ENCODE peak calls at places on chromosomes 11 and 22, in ten cellular contexts. R, P, D, I, E, A, H, F, O and Y are unnamed samples. For H3K9me3, the result is how much of the 10 kb centered on the place peaks cover.

GRCh38 chr11:76635991-76636520 is 34.5 kb downstream of the LRRC32 start:
- DNase-seq in R (no peak), P (no peak), D (no peak), I (no peak), E (no peak), A (no peak), H (no peak), F (no peak), O (no peak), Y (no peak)

GRCh38 chr11:111797145-111797581 is 31.0 kb upstream of the PPP2R1B start:
- DNase-seq in R (no peak), P (peak), D (peak), I (no peak), E (no peak), A (no peak), H (no peak), F (no peak), O (peak), Y (no peak)

GRCh38 chr11:134272381-134273316 is 3.5 kb upstream of the GLB1L3 start:
- DNase-seq in R (no peak), P (no peak), D (no peak), I (no peak), E (no peak), A (peak), H (no peak), F (no peak), O (peak), Y (no peak)

GRCh38 chr11:79026803-79027445 is 413.9 kb downstream of the TENM4 start:
- DNase-seq in R (no peak), P (peak), D (no peak), I (no peak), E (no peak), A (no peak), H (no peak), F (no peak), O (no peak), Y (no peak)

GRCh38 chr22:22195265-22196017 is 49.1 kb upstream of the VPREB1 start:
- DNase-seq in R (peak), P (peak), D (peak), I (peak), E (peak), A (peak), H (peak), F (no peak), O (peak), Y (peak)

GRCh38 chr11:45151362-45151982 is 5.0 kb downstream of the PRDM11 start:
- DNase-seq in R (no peak), P (no peak), D (no peak), I (no peak), E (no peak), A (no peak), H (no peak), F (no peak), O (no peak), Y (no peak)

GRCh38 chr11:133576351-133576750 is 44.0 kb upstream of the OPCML start:
- DNase-seq in R (no peak), P (no peak), D (no peak), I (no peak), E (no peak), A (no peak), H (no peak), F (no peak), O (no peak), Y (no peak)

GRCh38 chr11:61173456-61173855 is 12.2 kb upstream of the VPS37C start:
- DNase-seq in R (no peak), P (no peak), D (peak), I (no peak), E (no peak), A (no peak), H (peak), F (no peak), O (peak), Y (no peak)

GRCh38 chr11:12591706-12592105 is 82.5 kb upstream of the TEAD1 start:
- DNase-seq in R (no peak), P (no peak), D (no peak), I (no peak), E (no peak), A (no peak), H (no peak), F (no peak), O (no peak), Y (no peak)

GRCh38 chr22:41875531-41876242 is 39.2 kb downstream of the SHISA8 start:
- DNase-seq in R (no peak), P (no peak), D (no peak), I (no peak), E (no peak), A (no peak), H (no peak), F (no peak), O (no peak), Y (no peak)

GRCh38 chr11:121451178-121451981 is 734 bp upstream of the SORL1 start:
- DNase-seq in R (no peak), P (no peak), D (no peak), I (peak), E (no peak), A (no peak), H (peak), F (no peak), O (no peak), Y (no peak)

GRCh38 chr22:23693979-23694680 is 3.3 kb downstream of the RGL4 start:
- DNase-seq in R (no peak), P (no peak), D (no peak), I (no peak), E (no peak), A (no peak), H (no peak), F (no peak), O (no peak), Y (no peak)

GRCh38 chr22:42645341-42645937 is 3.8 kb downstream of the CYB5R3 start:
- DNase-seq in R (no peak), P (no peak), D (no peak), I (no peak), E (no peak), A (peak), H (no peak), F (no peak), O (no peak), Y (no peak)

GRCh38 chr11:66420671-66421476 is at the start of gene NPAS4:
- DNase-seq in R (no peak), P (no peak), D (no peak), I (no peak), E (no peak), A (no peak), H (no peak), F (no peak), O (no peak), Y (no peak)

GRCh38 chr11:45638051-45638450 is 27.4 kb downstream of the CHST1 start:
- DNase-seq in R (no peak), P (no peak), D (no peak), I (no peak), E (no peak), A (no peak), H (no peak), F (no peak), O (no peak), Y (no peak)

GRCh38 chr11:11481371-11481770 is 128.3 kb upstream of the CSNK2A3 start:
- DNase-seq in R (no peak), P (no peak), D (no peak), I (no peak), E (no peak), A (no peak), H (no peak), F (no peak), O (no peak), Y (no peak)

GRCh38 chr11:48018561-48019229 is 38.3 kb downstream of the PTPRJ start:
- DNase-seq in R (no peak), P (peak), D (no peak), I (no peak), E (no peak), A (no peak), H (no peak), F (no peak), O (no peak), Y (no peak)

GRCh38 chr11:40328890-40329617 is 1130.4 kb downstream of the LRRC4C start:
- DNase-seq in R (peak), P (peak), D (peak), I (no peak), E (peak), A (peak), H (no peak), F (peak), O (peak), Y (peak)

GRCh38 chr11:46315033-46315738 is 32.1 kb upstream of the DGKZ start:
- DNase-seq in R (no peak), P (peak), D (peak), I (peak), E (peak), A (no peak), H (peak), F (peak), O (peak), Y (peak)

GRCh38 chr11:68040957-68041591 is 2.2 kb downstream of the TCIRG1 start:
- DNase-seq in R (no peak), P (no peak), D (no peak), I (no peak), E (no peak), A (no peak), H (no peak), F (no peak), O (no peak), Y (no peak)

GRCh38 chr11:104487035-104487775 is 323.3 kb upstream of the PDGFD start:
- DNase-seq in R (no peak), P (peak), D (no peak), I (no peak), E (no peak), A (no peak), H (no peak), F (no peak), O (peak), Y (no peak)

GRCh38 chr11:104484784-104485554 is 321.0 kb upstream of the PDGFD start:
- DNase-seq in R (no peak), P (no peak), D (no peak), I (no peak), E (no peak), A (no peak), H (no peak), F (no peak), O (no peak), Y (no peak)

GRCh38 chr11:104490182-104490581 is 326.2 kb upstream of the PDGFD start:
- DNase-seq in R (no peak), P (no peak), D (no peak), I (no peak), E (no peak), A (no peak), H (no peak), F (no peak), O (no peak), Y (no peak)
- H3K9me3 ChIP-seq in R (under half), P (under half), D (under half), I (under half), E (under half), A (under half), H (under half), F (under half), O (under half), Y (under half)

DNA sequence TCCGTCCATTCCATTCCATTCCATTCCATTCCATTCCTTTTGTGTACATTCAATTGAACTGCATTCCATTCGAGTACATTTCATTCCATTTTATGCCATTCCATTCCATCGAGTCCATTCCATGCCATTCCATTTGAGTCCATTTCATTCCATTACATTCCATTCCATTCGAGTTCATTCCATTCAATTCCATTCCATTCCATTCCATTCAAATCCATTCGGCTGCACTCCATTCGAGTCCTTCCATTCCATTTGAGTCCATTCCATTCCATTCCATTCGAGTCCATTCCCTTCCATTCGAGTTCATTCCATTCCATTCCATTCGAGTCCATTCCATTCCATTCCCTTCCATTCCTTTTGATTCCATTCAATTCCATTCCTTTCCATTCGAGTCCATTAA is 4800.6 kb upstream of the OR11H1 start:
- DNase-seq in R (no peak), P (no peak), D (no peak), I (no peak), E (no peak), A (no peak), H (no peak), F (no peak), O (no peak), Y (no peak)
- H3K9me3 ChIP-seq in R (under half), P (under half), D (under half), I (under half), E (under half), A (under half), H (half or more), F (under half), O (under half), Y (under half)

GRCh38 chr11:108207683-108208060 is 14.8 kb downstream of the NPAT start:
- DNase-seq in R (no peak), P (no peak), D (no peak), I (no peak), E (no peak), A (no peak), H (no peak), F (no peak), O (no peak), Y (no peak)
- H3K9me3 ChIP-seq in R (under half), P (under half), D (under half), I (under half), E (under half), A (under half), H (under half), F (under half), O (under half), Y (under half)

GRCh38 chr22:11598492-11599440 is 3929.2 kb upstream of the OR11H1 start:
- DNase-seq in R (no peak), P (no peak), D (no peak), I (no peak), E (no peak), A (no peak), H (no peak), F (no peak), O (no peak), Y (no peak)
- H3K9me3 ChIP-seq in R (under half), P (under half), D (under half), I (under half), E (under half), A (under half), H (under half), F (under half), O (under half), Y (under half)

GRCh38 chr22:49087716-49088660 is 739.7 kb downstream of the BRD1 start:
- DNase-seq in R (no peak), P (no peak), D (no peak), I (no peak), E (no peak), A (no peak), H (no peak), F (no peak), O (no peak), Y (no peak)

GRCh38 chr22:49087163-49087562 is 740.5 kb downstream of the BRD1 start:
- DNase-seq in R (no peak), P (no peak), D (no peak), I (no peak), E (no peak), A (no peak), H (no peak), F (no peak), O (no peak), Y (no peak)

GRCh38 chr22:49090853-49091135 is 736.9 kb downstream of the BRD1 start:
- DNase-seq in R (no peak), P (no peak), D (no peak), I (no peak), E (no peak), A (no peak), H (no peak), F (no peak), O (no peak), Y (no peak)

GRCh38 chr22:49090061-49090852 is 737.4 kb downstream of the BRD1 start:
- DNase-seq in R (no peak), P (no peak), D (no peak), I (no peak), E (no peak), A (no peak), H (no peak), F (no peak), O (no peak), Y (no peak)

DNA sequence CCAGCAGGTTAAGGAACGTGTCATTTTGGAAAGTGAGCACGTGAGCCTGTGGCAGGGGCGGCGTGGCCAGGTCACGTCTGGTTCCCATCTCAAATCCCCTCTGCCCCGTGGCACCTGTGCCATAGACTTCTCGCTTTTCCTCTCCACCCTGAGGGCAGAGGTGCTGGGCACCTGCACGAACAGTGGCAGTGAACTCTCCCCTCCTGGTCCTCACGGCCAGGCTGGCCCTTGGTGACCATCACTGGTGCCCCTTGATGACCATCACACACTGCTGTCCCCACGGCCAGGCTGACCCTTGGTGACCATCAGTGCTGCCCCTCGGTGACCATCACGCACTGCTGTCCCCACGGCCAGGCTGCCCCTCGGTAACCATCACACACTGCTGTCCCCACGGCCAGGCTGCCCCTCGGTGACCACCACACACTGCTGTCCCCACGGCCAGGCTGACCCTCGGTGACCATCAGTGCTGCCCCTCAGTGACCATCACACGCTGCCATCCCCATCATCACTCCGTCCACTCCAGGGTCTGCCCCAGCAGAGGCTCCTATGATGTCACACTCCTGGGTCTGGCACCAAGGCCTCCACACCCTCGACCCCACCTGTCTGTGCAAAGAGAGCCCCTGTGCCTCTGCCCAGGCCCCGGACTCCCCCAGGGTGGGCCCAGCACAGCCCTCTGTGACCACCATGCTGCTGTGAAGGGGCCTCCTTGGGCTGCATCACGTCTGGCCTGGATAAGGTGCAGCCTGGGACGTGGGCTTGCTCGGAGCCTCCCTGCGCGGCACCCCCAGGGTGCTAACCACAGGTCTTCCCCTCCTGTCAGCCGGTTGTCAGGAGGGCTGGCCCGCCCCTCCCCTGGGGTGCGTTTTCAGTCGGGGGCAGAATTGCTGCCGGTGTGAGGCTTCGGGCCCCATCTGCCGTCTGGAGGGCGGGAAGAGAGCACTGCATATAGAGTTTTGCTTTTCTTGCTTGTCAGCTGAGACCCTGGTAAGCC is 738.6 kb downstream of the BRD1 start:
- DNase-seq in R (no peak), P (no peak), D (no peak), I (no peak), E (no peak), A (no peak), H (no peak), F (no peak), O (no peak), Y (no peak)
- H3K9me3 ChIP-seq in R (under half), P (under half), D (under half), I (under half), E (under half), A (under half), H (under half), F (under half), O (under half), Y (under half)

GRCh38 chr11:57651408-57651807 is 1.7 kb upstream of the YPEL4 start:
- DNase-seq in R (no peak), P (no peak), D (no peak), I (no peak), E (no peak), A (no peak), H (no peak), F (no peak), O (no peak), Y (no peak)
- H3K9me3 ChIP-seq in R (under half), P (under half), D (under half), I (under half), E (under half), A (under half), H (under half), F (under half), O (under half), Y (under half)

GRCh38 chr22:49099089-49099488 is 728.6 kb downstream of the BRD1 start:
- DNase-seq in R (no peak), P (no peak), D (no peak), I (no peak), E (no peak), A (no peak), H (no peak), F (no peak), O (no peak), Y (no peak)
- H3K9me3 ChIP-seq in R (under half), P (under half), D (under half), I (under half), E (under half), A (under half), H (under half), F (under half), O (under half), Y (under half)

DNA sequence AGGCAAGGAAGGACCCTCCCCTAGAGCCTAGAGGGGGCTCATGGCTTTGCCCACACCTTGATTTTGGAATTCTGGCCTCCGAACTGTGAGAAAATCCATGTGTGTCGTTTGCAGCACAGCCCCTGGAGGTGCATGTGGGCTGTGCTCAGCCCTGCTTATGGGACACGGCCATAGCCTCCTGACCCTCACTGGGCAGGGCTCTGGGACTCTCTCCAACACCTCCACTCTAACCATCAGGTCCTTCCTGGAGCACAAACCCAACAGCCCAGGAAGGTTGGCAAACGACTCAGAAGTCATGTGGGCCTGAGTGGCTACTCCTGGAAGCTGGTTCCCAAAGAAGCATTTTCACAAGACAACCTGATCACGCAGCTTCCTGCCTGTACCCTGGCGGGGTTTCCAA is 144.1 kb downstream of the CTTN start:
- DNase-seq in R (no peak), P (no peak), D (peak), I (no peak), E (no peak), A (no peak), H (no peak), F (no peak), O (no peak), Y (no peak)
- H3K9me3 ChIP-seq in R (under half), P (under half), D (under half), I (under half), E (under half), A (under half), H (under half), F (under half), O (under half), Y (under half)

GRCh38 chr22:49101225-49101624 is 726.4 kb downstream of the BRD1 start:
- DNase-seq in R (no peak), P (no peak), D (no peak), I (no peak), E (no peak), A (no peak), H (no peak), F (no peak), O (no peak), Y (no peak)

GRCh38 chr22:49101873-49102272 is 725.8 kb downstream of the BRD1 start:
- DNase-seq in R (no peak), P (no peak), D (no peak), I (no peak), E (no peak), A (no peak), H (no peak), F (no peak), O (no peak), Y (no peak)

GRCh38 chr22:49099496-49100124 is 728.1 kb downstream of the BRD1 start:
- DNase-seq in R (peak), P (no peak), D (peak), I (no peak), E (peak), A (no peak), H (no peak), F (peak), O (no peak), Y (no peak)

GRCh38 chr22:49100316-49100715 is 727.4 kb downstream of the BRD1 start:
- DNase-seq in R (no peak), P (no peak), D (no peak), I (no peak), E (no peak), A (no peak), H (no peak), F (no peak), O (no peak), Y (no peak)

DNA sequence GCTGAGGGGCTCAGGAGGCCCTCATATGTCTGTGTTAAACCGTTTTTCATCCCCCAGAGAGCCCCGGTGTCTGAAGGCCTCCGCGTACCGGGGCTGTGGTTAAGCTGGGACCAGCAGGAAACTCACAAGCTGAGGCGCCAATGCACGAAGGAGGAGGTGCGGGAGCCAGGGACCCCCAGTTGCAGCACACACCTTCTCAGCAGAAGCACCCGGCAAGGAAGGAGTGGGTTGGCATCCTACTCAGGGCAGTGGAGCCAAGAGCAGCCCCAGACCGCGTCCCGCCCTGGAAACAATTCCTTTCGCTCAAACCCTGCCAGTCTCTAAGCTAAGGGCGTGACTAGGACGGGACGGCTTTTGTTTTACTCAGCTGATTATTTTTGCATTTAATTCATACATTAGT is 726.9 kb downstream of the BRD1 start:
- DNase-seq in R (no peak), P (no peak), D (no peak), I (no peak), E (no peak), A (no peak), H (no peak), F (no peak), O (no peak), Y (no peak)
- H3K9me3 ChIP-seq in R (under half), P (under half), D (under half), I (under half), E (under half), A (under half), H (under half), F (under half), O (under half), Y (under half)